ENCODE peak calls at places on chromosomes 2 and 18, in six cellular contexts. One of them, this sample, is unnamed.

GRCh38 chr18:76256897-76257500 is 238.0 kb downstream of the ZNF516 start:
- DNase-seq in endodermal cell: peak; percentile 74
- DNase-seq in kidney: no peak
- DNase-seq in neuronal stem cell: no peak
- DNase-seq in NT2/D1: no peak
- DNase-seq in endothelial cell of umbilical vein: no peak
- DNase-seq in this sample: peak; percentile 81

GRCh38 chr2:105125428-105125827 is 87.6 kb downstream of the MRPS9 start:
- DNase-seq in endodermal cell: peak; percentile 73
- DNase-seq in kidney: no peak
- DNase-seq in neuronal stem cell: no peak
- DNase-seq in NT2/D1: no peak
- DNase-seq in endothelial cell of umbilical vein: no peak
- DNase-seq in this sample: no peak

GRCh38 chr18:70324897-70325296 is 36.1 kb downstream of the SOCS6 start:
- DNase-seq in endodermal cell: no peak
- DNase-seq in kidney: peak; percentile 62
- DNase-seq in neuronal stem cell: no peak
- DNase-seq in NT2/D1: no peak
- DNase-seq in endothelial cell of umbilical vein: no peak
- DNase-seq in this sample: no peak

GRCh38 chr2:23602113-23602512 is 217.1 kb downstream of the KLHL29 start:
- DNase-seq in endodermal cell: no peak
- DNase-seq in kidney: peak; percentile 53
- DNase-seq in neuronal stem cell: no peak
- DNase-seq in NT2/D1: no peak
- DNase-seq in endothelial cell of umbilical vein: no peak
- DNase-seq in this sample: peak; percentile 90

GRCh38 chr18:37309059-37309458 is 256.5 kb downstream of the CELF4 start:
- DNase-seq in endodermal cell: no peak
- DNase-seq in kidney: no peak
- DNase-seq in neuronal stem cell: no peak
- DNase-seq in NT2/D1: no peak
- DNase-seq in endothelial cell of umbilical vein: no peak
- DNase-seq in this sample: no peak

GRCh38 chr2:119259296-119259860 is 35.7 kb downstream of the STEAP3 start:
- DNase-seq in endodermal cell: peak; percentile 65
- DNase-seq in kidney: no peak
- DNase-seq in neuronal stem cell: peak; percentile 30
- DNase-seq in NT2/D1: no peak
- DNase-seq in endothelial cell of umbilical vein: no peak
- DNase-seq in this sample: no peak

GRCh38 chr2:28981620-28982371 is 698 bp downstream of the TOGARAM2 start:
- DNase-seq in endodermal cell: no peak
- DNase-seq in kidney: no peak
- DNase-seq in neuronal stem cell: no peak
- DNase-seq in NT2/D1: no peak
- DNase-seq in endothelial cell of umbilical vein: no peak
- DNase-seq in this sample: no peak

GRCh38 chr2:141911485-141912066 is 219.2 kb downstream of the LRP1B start:
- DNase-seq in endodermal cell: peak; percentile 83
- DNase-seq in kidney: no peak
- DNase-seq in neuronal stem cell: peak; percentile 17
- DNase-seq in NT2/D1: peak; percentile 40
- DNase-seq in endothelial cell of umbilical vein: peak; percentile 40
- DNase-seq in this sample: peak; percentile 44

GRCh38 chr2:67130526-67131309 is 266.4 kb upstream of the ETAA1 start:
- DNase-seq in endodermal cell: no peak
- DNase-seq in kidney: no peak
- DNase-seq in neuronal stem cell: no peak
- DNase-seq in NT2/D1: no peak
- DNase-seq in endothelial cell of umbilical vein: peak; percentile 94
- DNase-seq in this sample: peak; percentile 4

GRCh38 chr18:74957588-74958224 is 251.2 kb downstream of the PTGR3 start:
- DNase-seq in endodermal cell: no peak
- DNase-seq in kidney: no peak
- DNase-seq in neuronal stem cell: no peak
- DNase-seq in NT2/D1: no peak
- DNase-seq in endothelial cell of umbilical vein: no peak
- DNase-seq in this sample: no peak

GRCh38 chr18:76565238-76566173 is 70.5 kb upstream of the ZNF516 start:
- DNase-seq in endodermal cell: peak; percentile 89
- DNase-seq in kidney: peak; percentile 90
- DNase-seq in neuronal stem cell: peak; percentile 75
- DNase-seq in NT2/D1: peak; percentile 36
- DNase-seq in endothelial cell of umbilical vein: peak; percentile 49
- DNase-seq in this sample: peak; percentile 98

GRCh38 chr18:59800897-59801296 is 98.9 kb upstream of the PMAIP1 start:
- DNase-seq in endodermal cell: no peak
- DNase-seq in kidney: no peak
- DNase-seq in neuronal stem cell: no peak
- DNase-seq in NT2/D1: no peak
- DNase-seq in endothelial cell of umbilical vein: no peak
- DNase-seq in this sample: no peak

GRCh38 chr2:33848486-33848885 is 249.4 kb upstream of the FAM98A start:
- DNase-seq in endodermal cell: no peak
- DNase-seq in kidney: no peak
- DNase-seq in neuronal stem cell: no peak
- DNase-seq in NT2/D1: no peak
- DNase-seq in endothelial cell of umbilical vein: no peak
- DNase-seq in this sample: peak; percentile 89

DNA sequence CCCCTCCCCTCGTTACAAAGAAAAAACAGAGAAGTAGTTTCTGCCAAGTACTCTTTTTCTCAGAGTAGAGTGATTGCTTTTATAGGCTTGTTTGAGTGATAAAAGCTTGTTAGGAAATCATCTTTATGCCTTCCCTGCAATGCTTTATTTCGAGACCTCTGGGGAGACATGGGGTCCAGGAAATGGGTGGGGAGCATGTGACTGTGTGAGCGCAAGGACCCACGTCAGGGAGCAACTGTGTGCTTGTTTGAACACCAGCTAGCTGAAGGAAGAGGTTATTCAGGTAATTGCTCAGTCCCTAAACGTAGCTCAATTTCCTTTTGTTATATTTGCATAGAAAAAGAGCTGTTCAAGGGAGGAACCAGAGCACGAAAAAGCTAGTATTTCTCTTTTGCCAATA is 187.3 kb downstream of the FAM210A start:
- DNase-seq in endodermal cell: peak; percentile 17
- DNase-seq in kidney: no peak
- DNase-seq in neuronal stem cell: no peak
- DNase-seq in NT2/D1: no peak
- DNase-seq in endothelial cell of umbilical vein: no peak
- DNase-seq in this sample: no peak
- H3K4me3 ChIP-seq in endodermal cell: no peak overlapping the region
- H3K4me3 ChIP-seq in kidney: no peak overlapping the region
- H3K4me3 ChIP-seq in neuronal stem cell: no peak overlapping the region
- H3K4me3 ChIP-seq in NT2/D1: no peak overlapping the region
- H3K4me3 ChIP-seq in endothelial cell of umbilical vein: no peak overlapping the region
- H3K4me3 ChIP-seq in this sample: no peak overlapping the region

DNA sequence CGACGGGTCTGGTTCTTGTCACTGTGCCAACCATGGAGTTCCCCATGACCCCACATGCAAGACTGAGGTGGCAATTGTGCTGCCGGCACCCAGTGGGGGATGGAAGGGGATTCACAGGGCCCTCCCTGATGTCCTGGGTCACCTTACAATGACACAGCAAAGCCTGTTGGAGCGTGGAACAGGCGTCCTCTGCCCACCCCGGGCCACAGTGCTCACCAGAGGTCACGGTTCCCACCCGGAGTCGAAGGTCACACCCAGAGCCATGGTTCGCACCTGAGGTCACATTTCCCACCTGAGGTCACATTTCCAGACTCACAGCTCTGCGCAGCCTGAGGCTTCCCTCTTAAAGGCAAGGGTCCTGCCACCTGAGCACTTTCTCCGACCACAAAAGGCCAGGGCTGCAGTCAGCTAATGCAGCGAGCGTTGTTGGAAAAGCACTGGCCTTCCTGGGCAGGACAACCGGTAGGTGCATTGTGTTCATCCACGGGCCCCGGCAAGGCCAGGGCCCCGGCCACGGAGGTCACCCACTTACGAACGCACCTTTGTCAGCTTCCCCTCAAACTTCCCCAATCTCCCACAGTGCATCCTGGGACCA is 24.0 kb downstream of the KIF1A start:
- DNase-seq in endodermal cell: no peak
- DNase-seq in kidney: peak; percentile 34
- DNase-seq in neuronal stem cell: no peak
- DNase-seq in NT2/D1: no peak
- DNase-seq in endothelial cell of umbilical vein: no peak
- DNase-seq in this sample: no peak
- H3K9ac ChIP-seq in endodermal cell: no peak overlapping the region
- H3K9ac ChIP-seq in kidney: no peak overlapping the region
- H3K9ac ChIP-seq in neuronal stem cell: no peak overlapping the region
- H3K9ac ChIP-seq in NT2/D1: no peak overlapping the region
- H3K9ac ChIP-seq in endothelial cell of umbilical vein: no peak overlapping the region
- H3K9ac ChIP-seq in this sample: no peak overlapping the region

GRCh38 chr2:71072492-71072891 is 4.0 kb downstream of the NAGK start:
- DNase-seq in endodermal cell: peak; percentile 21
- DNase-seq in kidney: no peak
- DNase-seq in neuronal stem cell: no peak
- DNase-seq in NT2/D1: no peak
- DNase-seq in endothelial cell of umbilical vein: no peak
- DNase-seq in this sample: no peak
- H3K4me1 ChIP-seq in endodermal cell: peaks cover 4% of the 10 kb centered on the region
- H3K4me1 ChIP-seq in kidney: peaks cover 14% of the 10 kb centered on the region
- H3K4me1 ChIP-seq in neuronal stem cell: peaks cover 4% of the 10 kb centered on the region
- H3K4me1 ChIP-seq in NT2/D1: no peaks in the 10 kb centered on the region
- H3K4me1 ChIP-seq in endothelial cell of umbilical vein: peaks cover 26% of the 10 kb centered on the region
- H3K4me1 ChIP-seq in this sample: peaks cover 25% of the 10 kb centered on the region

GRCh38 chr2:207251573-207252192 is 85.9 kb upstream of the KLF7 start:
- DNase-seq in endodermal cell: no peak
- DNase-seq in kidney: no peak
- DNase-seq in neuronal stem cell: no peak
- DNase-seq in NT2/D1: no peak
- DNase-seq in endothelial cell of umbilical vein: no peak
- DNase-seq in this sample: no peak
- H3K4me3 ChIP-seq in endodermal cell: no peak overlapping the region
- H3K4me3 ChIP-seq in kidney: no peak overlapping the region
- H3K4me3 ChIP-seq in neuronal stem cell: no peak overlapping the region
- H3K4me3 ChIP-seq in NT2/D1: no peak overlapping the region
- H3K4me3 ChIP-seq in endothelial cell of umbilical vein: no peak overlapping the region
- H3K4me3 ChIP-seq in this sample: no peak overlapping the region

GRCh38 chr2:112645396-112646101 is at the start of gene SLC20A1:
- DNase-seq in endodermal cell: peak; percentile 98
- DNase-seq in kidney: peak; percentile 99
- DNase-seq in neuronal stem cell: peak; percentile 94
- DNase-seq in NT2/D1: peak; percentile 95
- DNase-seq in endothelial cell of umbilical vein: peak; percentile 91
- DNase-seq in this sample: peak; percentile 98
- H3K9ac ChIP-seq in endodermal cell: peak within 1 kb of the TSS; percentile 83
- H3K9ac ChIP-seq in kidney: peak within 1 kb of the TSS; percentile 55
- H3K9ac ChIP-seq in neuronal stem cell: peak within 1 kb of the TSS; percentile 96
- H3K9ac ChIP-seq in NT2/D1: peak within 1 kb of the TSS; percentile 94
- H3K9ac ChIP-seq in endothelial cell of umbilical vein: peak within 1 kb of the TSS; percentile 96
- H3K9ac ChIP-seq in this sample: peak within 1 kb of the TSS; percentile 94

GRCh38 chr2:200380833-200381542 is 74.5 kb downstream of the SPATS2L start:
- DNase-seq in endodermal cell: no peak
- DNase-seq in kidney: no peak
- DNase-seq in neuronal stem cell: no peak
- DNase-seq in NT2/D1: no peak
- DNase-seq in endothelial cell of umbilical vein: peak; percentile 56
- DNase-seq in this sample: peak; percentile 74
- H3K4me1 ChIP-seq in endodermal cell: peaks cover 36% of the 10 kb centered on the region
- H3K4me1 ChIP-seq in kidney: peaks cover 37% of the 10 kb centered on the region
- H3K4me1 ChIP-seq in neuronal stem cell: peaks cover 27% of the 10 kb centered on the region
- H3K4me1 ChIP-seq in NT2/D1: peaks cover 5% of the 10 kb centered on the region
- H3K4me1 ChIP-seq in endothelial cell of umbilical vein: peaks cover 60% of the 10 kb centered on the region
- H3K4me1 ChIP-seq in this sample: peaks cover 37% of the 10 kb centered on the region

DNA sequence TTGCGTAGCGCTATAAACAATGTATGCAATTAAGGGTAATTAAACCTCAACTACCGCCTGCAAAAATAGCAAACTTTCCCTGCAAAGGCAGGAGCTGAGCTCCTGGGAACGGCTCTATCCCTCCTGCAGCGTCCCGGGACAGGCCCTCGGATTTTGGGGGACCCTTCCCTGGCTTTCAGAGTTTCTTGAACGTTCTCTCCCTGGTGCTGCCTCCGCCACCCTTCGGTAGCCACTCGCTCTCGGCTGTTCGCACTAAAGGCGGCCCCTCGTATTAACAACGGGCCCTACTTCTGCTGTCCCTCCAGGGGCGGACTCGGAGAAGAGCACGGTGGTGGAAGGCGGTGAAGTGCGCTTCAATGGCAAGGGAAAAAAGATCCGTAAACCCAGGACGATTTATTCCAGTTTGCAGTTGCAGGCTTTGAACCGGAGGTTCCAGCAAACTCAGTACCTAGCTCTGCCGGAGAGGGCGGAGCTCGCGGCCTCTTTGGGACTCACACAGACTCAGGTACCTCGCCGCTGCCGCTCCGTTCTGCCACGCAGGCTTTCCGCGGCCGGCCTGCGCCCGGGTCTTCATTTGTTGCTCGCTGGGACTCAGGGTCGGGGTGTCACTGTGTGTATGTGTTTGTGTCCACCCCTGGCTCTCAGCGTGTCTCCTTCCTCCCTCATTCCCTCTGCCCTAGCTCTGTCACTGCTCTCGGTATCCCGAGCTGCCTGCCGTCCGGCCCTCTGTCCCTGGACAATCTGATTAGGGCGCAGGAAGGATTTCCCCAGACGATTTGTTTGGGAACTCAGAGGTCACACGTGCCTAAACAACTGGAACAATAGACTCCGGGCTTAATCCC is 1.3 kb downstream of the DLX1 start:
- DNase-seq in endodermal cell: peak; percentile 91
- DNase-seq in kidney: peak; percentile 57
- DNase-seq in neuronal stem cell: peak; percentile 89
- DNase-seq in NT2/D1: no peak
- DNase-seq in endothelial cell of umbilical vein: peak; percentile 20
- DNase-seq in this sample: peak; percentile 54
- H3K4me3 ChIP-seq in endodermal cell: peak overlapping the region; percentile 61
- H3K4me3 ChIP-seq in kidney: no peak overlapping the region
- H3K4me3 ChIP-seq in neuronal stem cell: no peak overlapping the region
- H3K4me3 ChIP-seq in NT2/D1: peak overlapping the region; percentile 12
- H3K4me3 ChIP-seq in endothelial cell of umbilical vein: no peak overlapping the region
- H3K4me3 ChIP-seq in this sample: no peak overlapping the region

DNA sequence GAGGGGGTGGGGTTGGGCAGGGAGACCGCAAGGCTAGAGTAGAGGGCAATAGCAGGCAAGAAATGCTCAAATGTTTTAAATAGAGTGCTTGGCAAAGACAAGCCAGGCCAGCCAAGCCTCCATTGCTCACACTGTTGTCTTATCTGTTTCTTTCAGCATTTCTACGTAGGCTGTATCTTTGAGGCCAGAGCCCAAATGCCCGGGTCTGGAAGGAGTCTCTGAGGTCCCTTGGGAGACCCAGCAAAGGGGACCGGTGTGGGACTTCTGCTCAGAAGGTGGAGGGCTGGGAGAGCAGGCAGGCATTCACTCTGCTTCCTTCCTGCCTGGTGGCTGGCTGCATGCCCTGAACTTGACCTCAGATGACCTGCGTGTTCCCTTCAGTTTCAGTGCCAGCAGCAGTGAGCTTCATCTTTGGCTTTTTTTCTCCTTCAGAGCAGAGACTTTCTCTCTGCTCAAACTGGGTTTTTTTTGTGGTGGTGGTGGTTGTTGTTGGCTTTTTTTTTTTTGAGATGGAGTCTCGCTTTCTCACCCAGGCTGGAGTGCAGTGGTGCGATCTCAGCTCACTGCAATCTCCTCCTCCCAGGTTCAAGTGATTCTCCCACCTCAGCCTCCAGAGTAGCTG is 13.7 kb upstream of the TET3 start:
- DNase-seq in endodermal cell: peak; percentile 62
- DNase-seq in kidney: peak; percentile 86
- DNase-seq in neuronal stem cell: no peak
- DNase-seq in NT2/D1: no peak
- DNase-seq in endothelial cell of umbilical vein: peak; percentile 76
- DNase-seq in this sample: no peak
- H3K9ac ChIP-seq in endodermal cell: no peak overlapping the region
- H3K9ac ChIP-seq in kidney: no peak overlapping the region
- H3K9ac ChIP-seq in neuronal stem cell: no peak overlapping the region
- H3K9ac ChIP-seq in NT2/D1: no peak overlapping the region
- H3K9ac ChIP-seq in endothelial cell of umbilical vein: no peak overlapping the region
- H3K9ac ChIP-seq in this sample: no peak overlapping the region